ENCODE peak calls at places on chromosome 4, in ten cellular contexts. One of them, this sample, is unnamed.

GRCh38 chr4:8672486-8672885 is 79.9 kb downstream of the CPZ start:
- DNase-seq in suprapubic skin: no peak
- DNase-seq in kidney: no peak
- DNase-seq in colonic mucosa: no peak
- DNase-seq in SK-N-SH: no peak
- DNase-seq in bronchial epithelial cell: no peak
- DNase-seq in ovary: peak
- DNase-seq in AG04450: no peak
- DNase-seq in Caco-2: no peak
- DNase-seq in dorsolateral prefrontal cortex: no peak
- DNase-seq in this sample: no peak

GRCh38 chr4:40363382-40363920 is 28.3 kb downstream of the CHRNA9 start:
- DNase-seq in suprapubic skin: no peak
- DNase-seq in colonic mucosa: peak
- DNase-seq in Caco-2: peak
- DNase-seq in kidney: no peak
- DNase-seq in SK-N-SH: no peak
- DNase-seq in ovary: no peak
- DNase-seq in bronchial epithelial cell: peak
- DNase-seq in AG04450: no peak
- DNase-seq in dorsolateral prefrontal cortex: no peak
- DNase-seq in this sample: no peak

GRCh38 chr4:80215449-80216052 is 18.2 kb downstream of the PRDM8 start:
- DNase-seq in ovary: no peak
- DNase-seq in colonic mucosa: no peak
- DNase-seq in SK-N-SH: no peak
- DNase-seq in dorsolateral prefrontal cortex: no peak
- DNase-seq in kidney: no peak
- DNase-seq in suprapubic skin: no peak
- DNase-seq in AG04450: no peak
- DNase-seq in bronchial epithelial cell: peak
- DNase-seq in Caco-2: no peak
- DNase-seq in this sample: peak

GRCh38 chr4:4758708-4759107 is 100.8 kb upstream of the MSX1 start:
- DNase-seq in kidney: no peak
- DNase-seq in Caco-2: no peak
- DNase-seq in ovary: no peak
- DNase-seq in AG04450: no peak
- DNase-seq in dorsolateral prefrontal cortex: no peak
- DNase-seq in bronchial epithelial cell: no peak
- DNase-seq in colonic mucosa: no peak
- DNase-seq in SK-N-SH: no peak
- DNase-seq in suprapubic skin: no peak
- DNase-seq in this sample: no peak

GRCh38 chr4:93416337-93417102 is 412.0 kb upstream of the ATOH1 start:
- DNase-seq in ovary: no peak
- DNase-seq in suprapubic skin: no peak
- DNase-seq in dorsolateral prefrontal cortex: no peak
- DNase-seq in colonic mucosa: no peak
- DNase-seq in SK-N-SH: peak
- DNase-seq in AG04450: no peak
- DNase-seq in bronchial epithelial cell: peak
- DNase-seq in Caco-2: no peak
- DNase-seq in kidney: no peak
- DNase-seq in this sample: peak

GRCh38 chr4:7430965-7431695 is 3.6 kb downstream of the PSAPL1 start:
- DNase-seq in Caco-2: peak
- DNase-seq in colonic mucosa: no peak
- DNase-seq in bronchial epithelial cell: no peak
- DNase-seq in AG04450: no peak
- DNase-seq in SK-N-SH: no peak
- DNase-seq in dorsolateral prefrontal cortex: no peak
- DNase-seq in kidney: no peak
- DNase-seq in ovary: peak
- DNase-seq in suprapubic skin: peak
- DNase-seq in this sample: no peak

GRCh38 chr4:137531951-137532868 is at the start of gene PCDH18:
- DNase-seq in Caco-2: peak
- DNase-seq in bronchial epithelial cell: peak
- DNase-seq in SK-N-SH: peak
- DNase-seq in suprapubic skin: peak
- DNase-seq in AG04450: peak
- DNase-seq in dorsolateral prefrontal cortex: peak
- DNase-seq in colonic mucosa: peak
- DNase-seq in ovary: peak
- DNase-seq in kidney: peak
- DNase-seq in this sample: peak

GRCh38 chr4:61614256-61614655 is 414.1 kb downstream of the ADGRL3 start:
- DNase-seq in dorsolateral prefrontal cortex: no peak
- DNase-seq in suprapubic skin: no peak
- DNase-seq in ovary: no peak
- DNase-seq in AG04450: no peak
- DNase-seq in SK-N-SH: no peak
- DNase-seq in kidney: no peak
- DNase-seq in Caco-2: no peak
- DNase-seq in colonic mucosa: no peak
- DNase-seq in bronchial epithelial cell: peak
- DNase-seq in this sample: peak

GRCh38 chr4:114399085-114399484 is 199.5 kb upstream of the UGT8 start:
- DNase-seq in suprapubic skin: no peak
- DNase-seq in colonic mucosa: no peak
- DNase-seq in SK-N-SH: no peak
- DNase-seq in Caco-2: no peak
- DNase-seq in bronchial epithelial cell: no peak
- DNase-seq in ovary: no peak
- DNase-seq in AG04450: no peak
- DNase-seq in kidney: no peak
- DNase-seq in dorsolateral prefrontal cortex: no peak
- DNase-seq in this sample: no peak

GRCh38 chr4:92234393-92235176 is 69.2 kb upstream of the GRID2 start:
- DNase-seq in dorsolateral prefrontal cortex: no peak
- DNase-seq in ovary: no peak
- DNase-seq in SK-N-SH: no peak
- DNase-seq in kidney: no peak
- DNase-seq in suprapubic skin: no peak
- DNase-seq in colonic mucosa: no peak
- DNase-seq in AG04450: peak
- DNase-seq in bronchial epithelial cell: peak
- DNase-seq in Caco-2: no peak
- DNase-seq in this sample: peak

GRCh38 chr4:185640809-185641675 is 105.7 kb upstream of the PDLIM3 start:
- DNase-seq in SK-N-SH: peak
- DNase-seq in Caco-2: no peak
- DNase-seq in ovary: no peak
- DNase-seq in kidney: no peak
- DNase-seq in colonic mucosa: no peak
- DNase-seq in dorsolateral prefrontal cortex: no peak
- DNase-seq in bronchial epithelial cell: peak
- DNase-seq in suprapubic skin: no peak
- DNase-seq in AG04450: peak
- DNase-seq in this sample: peak

DNA sequence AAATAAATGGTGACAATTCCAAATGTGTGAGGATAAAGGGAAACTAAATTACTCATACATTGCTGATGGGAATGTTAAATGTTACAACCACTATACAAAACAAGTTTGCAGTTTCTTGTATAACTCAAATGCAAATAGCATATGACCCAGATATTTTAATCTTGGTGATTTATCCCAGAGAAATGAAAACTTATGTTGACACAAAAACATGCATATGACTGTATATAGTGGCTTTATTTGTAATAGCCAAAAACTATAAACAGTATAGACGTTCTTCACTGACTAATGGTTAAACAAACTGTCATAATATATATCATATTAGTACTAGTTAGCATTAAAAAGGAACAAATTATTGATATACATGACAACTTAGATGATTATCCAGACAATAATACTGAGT is 619.2 kb downstream of the PDHA2 start:
- DNase-seq in AG04450: no peak
- DNase-seq in colonic mucosa: no peak
- DNase-seq in Caco-2: no peak
- DNase-seq in dorsolateral prefrontal cortex: no peak
- DNase-seq in suprapubic skin: no peak
- DNase-seq in kidney: no peak
- DNase-seq in ovary: no peak
- DNase-seq in SK-N-SH: no peak
- DNase-seq in bronchial epithelial cell: no peak
- DNase-seq in this sample: no peak
- TF ChIP-seq CTCF in AG04450: no peak
- TF ChIP-seq CTCF in colonic mucosa: no peak
- TF ChIP-seq CTCF in Caco-2: no peak
- TF ChIP-seq CTCF in dorsolateral prefrontal cortex: no peak
- TF ChIP-seq CTCF in suprapubic skin: no peak
- TF ChIP-seq CTCF in kidney: no peak
- TF ChIP-seq CTCF in ovary: no peak
- TF ChIP-seq CTCF in SK-N-SH: no peak
- TF ChIP-seq CTCF in bronchial epithelial cell: no peak
- TF ChIP-seq CTCF in this sample: no peak

DNA sequence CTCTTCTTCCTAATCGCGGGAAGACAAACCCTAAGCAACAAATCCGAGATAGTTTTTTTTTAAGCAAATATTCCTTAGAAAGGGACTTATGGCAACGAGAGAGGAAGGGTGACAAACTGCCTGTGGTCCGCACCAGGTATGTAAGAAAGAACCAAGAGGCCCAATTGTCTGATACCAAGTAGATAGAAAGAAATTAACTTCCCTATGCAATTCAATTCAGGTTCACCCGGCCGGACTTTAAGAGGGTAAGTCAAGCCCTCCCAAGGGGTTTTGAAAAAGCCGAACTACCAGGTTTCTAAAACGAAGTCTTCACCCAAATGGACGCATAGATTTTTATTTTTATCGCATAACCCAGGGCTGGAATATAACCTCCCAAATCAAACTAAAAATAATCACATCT is 1.7 kb upstream of the MAB21L2 start:
- DNase-seq in bronchial epithelial cell: no peak
- DNase-seq in kidney: no peak
- DNase-seq in SK-N-SH: no peak
- DNase-seq in Caco-2: no peak
- DNase-seq in suprapubic skin: no peak
- DNase-seq in ovary: no peak
- DNase-seq in dorsolateral prefrontal cortex: no peak
- DNase-seq in AG04450: no peak
- DNase-seq in colonic mucosa: no peak
- DNase-seq in this sample: no peak
- H3K4me3 ChIP-seq in bronchial epithelial cell: no peak
- H3K4me3 ChIP-seq in kidney: peak
- H3K4me3 ChIP-seq in SK-N-SH: peak
- H3K4me3 ChIP-seq in Caco-2: no peak
- H3K4me3 ChIP-seq in suprapubic skin: no peak
- H3K4me3 ChIP-seq in ovary: no peak
- H3K4me3 ChIP-seq in dorsolateral prefrontal cortex: peak
- H3K4me3 ChIP-seq in AG04450: peak
- H3K4me3 ChIP-seq in colonic mucosa: peak
- H3K4me3 ChIP-seq in this sample: peak

GRCh38 chr4:159102623-159103405 is at the start of gene RAPGEF2:
- DNase-seq in colonic mucosa: peak
- DNase-seq in SK-N-SH: peak
- DNase-seq in Caco-2: peak
- DNase-seq in dorsolateral prefrontal cortex: peak
- DNase-seq in bronchial epithelial cell: peak
- DNase-seq in ovary: peak
- DNase-seq in AG04450: peak
- DNase-seq in kidney: peak
- DNase-seq in suprapubic skin: peak
- DNase-seq in this sample: peak
- TF ChIP-seq CTCF in colonic mucosa: no peak
- TF ChIP-seq CTCF in SK-N-SH: no peak
- TF ChIP-seq CTCF in Caco-2: no peak
- TF ChIP-seq CTCF in dorsolateral prefrontal cortex: no peak
- TF ChIP-seq CTCF in bronchial epithelial cell: no peak
- TF ChIP-seq CTCF in ovary: no peak
- TF ChIP-seq CTCF in AG04450: no peak
- TF ChIP-seq CTCF in kidney: no peak
- TF ChIP-seq CTCF in suprapubic skin: no peak
- TF ChIP-seq CTCF in this sample: no peak

DNA sequence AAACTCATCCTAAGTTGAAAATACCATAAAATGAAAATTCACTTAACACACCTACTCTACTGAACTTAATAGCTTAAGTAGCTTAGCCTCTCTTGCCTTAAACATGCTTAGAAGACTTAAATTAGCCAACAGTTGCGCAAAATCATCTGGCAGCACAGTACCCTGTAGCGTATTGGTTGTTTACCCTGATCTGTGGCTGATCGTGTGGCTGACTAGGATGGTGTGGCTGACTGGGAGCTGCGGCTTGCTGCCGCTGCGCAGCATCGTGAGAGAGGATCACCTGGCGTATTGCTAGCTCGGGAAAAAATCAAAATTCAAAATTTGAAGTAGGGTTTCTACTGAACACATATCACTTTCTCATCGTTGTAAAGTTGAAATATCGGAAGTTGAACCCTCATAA is 6.3 kb downstream of the RUFY3 start:
- DNase-seq in dorsolateral prefrontal cortex: no peak
- DNase-seq in suprapubic skin: no peak
- DNase-seq in Caco-2: no peak
- DNase-seq in AG04450: no peak
- DNase-seq in kidney: no peak
- DNase-seq in ovary: no peak
- DNase-seq in SK-N-SH: no peak
- DNase-seq in colonic mucosa: no peak
- DNase-seq in bronchial epithelial cell: no peak
- DNase-seq in this sample: no peak
- H3K4me3 ChIP-seq in dorsolateral prefrontal cortex: peak
- H3K4me3 ChIP-seq in suprapubic skin: no peak
- H3K4me3 ChIP-seq in Caco-2: no peak
- H3K4me3 ChIP-seq in AG04450: no peak
- H3K4me3 ChIP-seq in kidney: no peak
- H3K4me3 ChIP-seq in ovary: no peak
- H3K4me3 ChIP-seq in SK-N-SH: no peak
- H3K4me3 ChIP-seq in colonic mucosa: no peak
- H3K4me3 ChIP-seq in bronchial epithelial cell: no peak
- H3K4me3 ChIP-seq in this sample: no peak

This sample was measured in fibroblast of pulmonary artery.